ENCODE peak calls at places on chromosomes 3 and 15, in five cellular contexts. F is A549, S is right lobe of liver, E is HCT116, T is esophagus muscularis mucosa. B is an unnamed sample.

GRCh38 chr15:88166330-88166993 is 90.1 kb downstream of the NTRK3 start:
- DNase-seq in F (no peak), S (no peak), E (no peak), T (no peak), B (no peak)

GRCh38 chr3:8442993-8443670 is 58.5 kb upstream of the LMCD1 start:
- DNase-seq in F (no peak), S (no peak), E (no peak), T (no peak), B (no peak)

GRCh38 chr3:17678116-17678741 is 64.2 kb downstream of the TBC1D5 start:
- DNase-seq in F (no peak), S (no peak), E (no peak), T (no peak), B (no peak)

GRCh38 chr3:13484861-13485590 is 4.9 kb downstream of the HDAC11 start:
- DNase-seq in F (no peak), S (peak; percentile 92), E (peak; percentile 52), T (no peak), B (no peak)

GRCh38 chr3:41684802-41685740 is 276.8 kb downstream of the ULK4 start:
- DNase-seq in F (no peak), S (no peak), E (no peak), T (no peak), B (no peak)

GRCh38 chr15:47289667-47290066 is 427.6 kb upstream of the SEMA6D start:
- DNase-seq in F (no peak), S (no peak), E (no peak), T (no peak), B (no peak)

GRCh38 chr3:85159376-85159775 is 200.6 kb downstream of the CADM2 start:
- DNase-seq in F (no peak), S (no peak), E (no peak), T (no peak), B (no peak)

GRCh38 chr3:129184396-129184656 is 630 bp upstream of the CNBP start:
- DNase-seq in F (peak; percentile 46), S (no peak), E (no peak), T (no peak), B (no peak)

GRCh38 chr3:44761347-44762169 is at the start of the genes KIAA1143 and KIF15:
- DNase-seq in F (peak; percentile 69), S (peak; percentile 95), E (peak; percentile 92), T (peak; percentile 98), B (peak; percentile 77)
- TF ChIP-seq POLR2A in F (peak; percentile 44), S (peak; percentile 66), E (peak; percentile 13), T (no peak), B (peak; percentile 63)

GRCh38 chr3:10437995-10438901 is 67.1 kb downstream of the ATP2B2 start:
- DNase-seq in F (no peak), S (no peak), E (no peak), T (no peak), B (no peak)
- H3K27ac ChIP-seq in F (no peak overlapping the region), S (no peak overlapping the region), E (no peak overlapping the region), T (no peak overlapping the region), B (no peak overlapping the region)

GRCh38 chr3:177721864-177722370 is 524.6 kb upstream of the TBL1XR1 start:
- DNase-seq in F (no peak), S (no peak), E (no peak), T (no peak), B (no peak)

GRCh38 chr3:177724020-177724638 is 526.8 kb upstream of the TBL1XR1 start:
- DNase-seq in F (no peak), S (peak; percentile 34), E (no peak), T (no peak), B (no peak)

GRCh38 chr3:177726807-177727206 is 529.5 kb upstream of the TBL1XR1 start:
- DNase-seq in F (no peak), S (no peak), E (no peak), T (no peak), B (no peak)

GRCh38 chr3:177725165-177725564 is 527.9 kb upstream of the TBL1XR1 start:
- DNase-seq in F (no peak), S (no peak), E (no peak), T (no peak), B (no peak)

GRCh38 chr3:177722386-177722785 is 525.1 kb upstream of the TBL1XR1 start:
- DNase-seq in F (no peak), S (no peak), E (no peak), T (no peak), B (no peak)
- H3K4me1 ChIP-seq in F (no peaks in the 10 kb centered on the region), S (peaks cover 13% of the 10 kb centered on the region), E (no peaks in the 10 kb centered on the region), T (peaks cover 46% of the 10 kb centered on the region), B (peaks cover 21% of the 10 kb centered on the region)

DNA sequence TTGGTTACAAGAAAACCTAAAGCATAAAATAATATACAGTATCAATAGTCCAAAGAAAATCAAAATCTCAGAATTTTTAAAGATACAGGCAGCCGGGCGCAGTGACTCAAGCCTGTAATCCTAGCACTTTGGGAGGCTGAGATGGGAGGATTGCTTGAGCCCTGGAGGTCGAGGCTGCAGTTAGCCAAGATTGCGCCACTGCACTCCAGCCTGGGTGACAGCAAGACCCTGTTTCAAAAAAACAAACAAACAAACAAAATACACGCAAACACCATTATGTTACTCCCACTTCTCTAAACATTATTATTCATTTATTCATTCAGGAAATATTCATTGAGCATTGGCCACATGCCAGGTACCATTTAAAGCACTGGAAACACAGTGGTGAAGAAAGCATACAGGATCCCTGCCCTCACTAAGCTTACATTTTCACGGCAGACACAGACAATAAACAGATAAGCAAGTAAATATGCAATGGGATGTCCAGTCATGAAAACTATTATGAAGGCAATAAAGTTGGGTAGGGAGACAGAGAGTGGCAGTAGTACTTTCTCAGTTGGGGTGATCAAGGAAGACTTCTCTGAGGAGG is 6.7 kb downstream of the BCL2A1 start:
- DNase-seq in F (no peak), S (no peak), E (no peak), T (no peak), B (no peak)
- TF ChIP-seq POLR2A in F (no peak), S (no peak), E (no peak), T (no peak), B (no peak)

DNA sequence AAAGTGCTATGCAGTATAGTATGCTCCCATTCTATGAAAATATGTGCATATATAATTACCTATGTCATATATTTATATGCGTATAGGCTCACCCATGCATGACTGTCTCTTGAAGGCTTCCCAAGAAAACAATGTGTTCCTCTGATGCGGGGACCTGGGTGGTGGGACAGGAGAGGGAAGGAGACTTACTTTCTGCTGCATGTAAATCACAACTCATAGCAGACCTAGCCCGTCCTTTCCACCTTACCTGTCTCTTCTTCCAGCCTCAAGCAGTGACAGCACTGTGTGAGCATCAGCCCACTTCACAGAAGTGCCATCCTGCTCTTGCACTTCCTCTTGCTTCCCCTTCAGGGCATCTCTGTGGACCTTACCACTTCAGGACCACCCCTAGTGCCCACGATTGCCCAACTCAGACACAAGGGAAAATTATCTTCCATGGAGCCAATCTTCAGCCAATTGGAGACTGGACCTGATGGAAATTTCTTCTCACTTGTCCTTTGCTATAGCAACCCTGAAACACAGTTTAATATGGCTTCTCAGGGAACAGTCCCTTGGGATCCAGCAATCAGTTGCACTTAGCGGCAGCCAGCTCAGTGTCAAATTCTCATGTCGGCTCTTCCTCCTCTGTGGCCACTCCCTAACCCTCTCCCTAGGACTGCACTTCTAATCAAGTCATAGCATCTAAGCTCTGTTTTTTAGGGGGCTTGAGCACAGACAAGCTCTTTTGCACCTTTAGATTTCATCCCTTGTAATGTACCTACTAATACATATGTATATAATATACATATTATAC is 250.2 kb upstream of the TLE3 start:
- DNase-seq in F (no peak), S (no peak), E (no peak), T (no peak), B (no peak)
- H3K27ac ChIP-seq in F (no peak overlapping the region), S (no peak overlapping the region), E (no peak overlapping the region), T (no peak overlapping the region), B (no peak overlapping the region)

GRCh38 chr15:43854801-43855200 is 28.0 kb downstream of the WDR76 start:
- DNase-seq in F (no peak), S (no peak), E (no peak), T (no peak), B (no peak)

DNA sequence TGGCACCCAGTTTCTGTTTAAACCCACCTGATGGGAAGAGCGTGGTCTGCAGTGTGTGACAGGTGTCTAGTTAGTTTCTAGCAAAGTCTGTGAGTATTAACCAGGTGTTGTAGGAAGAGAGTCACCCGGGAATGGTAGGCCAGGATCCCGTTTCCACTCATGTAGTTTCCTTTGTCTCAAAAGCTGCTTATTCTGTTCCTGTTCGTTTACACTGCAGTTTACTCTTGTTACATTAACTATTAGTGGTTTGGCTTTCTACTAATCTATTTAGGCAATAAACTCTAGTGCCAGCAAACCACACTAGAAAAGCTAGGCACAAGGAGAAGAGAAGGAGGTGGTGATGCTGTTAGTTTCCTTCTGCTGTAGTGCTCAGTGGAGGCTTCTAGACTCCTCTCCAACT is 32.7 kb downstream of the WDR76 start:
- DNase-seq in F (no peak), S (no peak), E (no peak), T (no peak), B (no peak)
- H3K4me1 ChIP-seq in F (no peaks in the 10 kb centered on the region), S (no peaks in the 10 kb centered on the region), E (no peaks in the 10 kb centered on the region), T (no peaks in the 10 kb centered on the region), B (no peaks in the 10 kb centered on the region)